ENCODE peak calls at places on chromosomes 12 and 14, in five cellular contexts. B is lung, P is pancreas, G is adrenal gland, X is kidney. T is an unnamed sample. For H3K4me1, the result is how much of the 10 kb centered on the place peaks cover.

GRCh38 chr12:114689075-114689994 is 5.4 kb upstream of the TBX3 start:
- DNase-seq in B (no peak), P (no peak), G (no peak), X (no peak), T (no peak)

GRCh38 chr12:47881826-47882427 is 22.9 kb downstream of the VDR start:
- DNase-seq in B (peak), P (peak), G (no peak), X (peak), T (peak)

GRCh38 chr14:100239840-100240724 is 1.1 kb downstream of the YY1 start:
- DNase-seq in B (peak), P (peak), G (peak), X (peak), T (peak)

GRCh38 chr12:28388879-28389278 is 198.6 kb downstream of the CCDC91 start:
- DNase-seq in B (no peak), P (no peak), G (no peak), X (no peak), T (no peak)

GRCh38 chr14:35688427-35688826 is 120.7 kb downstream of the RALGAPA1 start:
- DNase-seq in B (no peak), P (no peak), G (no peak), X (no peak), T (no peak)

GRCh38 chr14:89959853-89960493 is 4.2 kb downstream of the TDP1 start:
- DNase-seq in B (no peak), P (no peak), G (no peak), X (no peak), T (no peak)

GRCh38 chr12:2319747-2320146 is 267.0 kb downstream of the CACNA1C start:
- DNase-seq in B (no peak), P (no peak), G (no peak), X (no peak), T (no peak)

GRCh38 chr12:125434131-125434530 is 368.9 kb downstream of the AACS start:
- DNase-seq in B (no peak), P (no peak), G (no peak), X (no peak), T (no peak)

GRCh38 chr14:100069161-100069800 is 4.1 kb downstream of the EVL start:
- DNase-seq in B (no peak), P (no peak), G (no peak), X (no peak), T (no peak)

GRCh38 chr12:121811434-121812319 is 7.9 kb downstream of the SETD1B start:
- DNase-seq in B (peak), P (peak), G (peak), X (peak), T (peak)

GRCh38 chr14:64721391-64721791 is 17.2 kb downstream of the PLEKHG3 start:
- DNase-seq in B (no peak), P (peak), G (no peak), X (no peak), T (peak)

GRCh38 chr14:24734917-24735500 is 101.0 kb upstream of the GZMB start:
- DNase-seq in B (no peak), P (no peak), G (peak), X (no peak), T (peak)

GRCh38 chr14:67411820-67412421 is at the start of gene PLEK2:
- DNase-seq in B (peak), P (peak), G (peak), X (peak), T (peak)

GRCh38 chr12:131832393-131833231 is 4.4 kb downstream of the MMP17 start:
- DNase-seq in B (no peak), P (peak), G (peak), X (no peak), T (peak)

DNA sequence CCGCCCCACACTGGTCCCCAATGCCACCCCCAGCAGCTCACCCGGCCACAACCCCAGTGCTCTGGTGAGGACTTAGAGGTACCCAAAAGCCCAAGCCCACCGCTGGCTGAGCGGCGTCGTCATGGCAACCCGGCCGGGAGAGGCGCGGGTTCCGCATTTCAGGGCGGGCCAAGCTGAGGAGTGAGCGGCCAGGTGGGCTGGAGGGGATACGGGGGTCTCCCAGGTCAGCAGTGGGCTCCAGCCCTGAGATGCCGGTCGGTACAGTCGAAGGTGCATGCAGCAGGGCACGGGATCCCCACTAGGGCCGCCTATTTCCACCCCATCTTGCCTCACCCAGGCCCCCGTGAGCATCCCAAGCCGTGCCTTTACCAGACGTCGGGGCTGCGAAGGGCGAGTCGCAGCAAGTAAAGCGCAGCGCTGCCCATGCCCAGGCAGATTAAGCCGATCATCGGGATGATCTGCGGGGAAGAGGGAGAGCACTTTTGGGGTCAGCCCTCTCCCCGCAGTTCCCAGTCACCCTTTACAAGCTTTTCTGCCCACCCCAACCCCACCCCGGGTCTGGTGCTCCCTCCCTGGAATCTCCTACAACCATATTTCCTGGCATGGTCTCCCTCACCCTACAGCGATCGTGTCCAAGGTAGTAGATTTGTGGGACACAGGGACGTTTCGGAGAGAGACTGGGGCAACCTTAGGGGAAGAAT is 6.9 kb downstream of the SHMT2 start:
- DNase-seq in B (no peak), P (no peak), G (no peak), X (no peak), T (no peak)
- H3K4me1 ChIP-seq in B (under half), P (under half), G (under half), X (under half), T (under half)

GRCh38 chr12:46372131-46372851 is at the start of gene SLC38A2:
- DNase-seq in B (peak), P (peak), G (peak), X (peak), T (peak)

GRCh38 chr12:46371718-46372130 is 849 bp downstream of the SLC38A2 start:
- DNase-seq in B (peak), P (peak), G (peak), X (peak), T (no peak)

GRCh38 chr12:46370380-46370734 is 2.2 kb downstream of the SLC38A2 start:
- DNase-seq in B (no peak), P (no peak), G (no peak), X (no peak), T (no peak)

GRCh38 chr12:46369474-46370379 is 2.8 kb downstream of the SLC38A2 start:
- DNase-seq in B (no peak), P (no peak), G (no peak), X (no peak), T (no peak)

GRCh38 chr12:46370792-46371717 is 1.5 kb downstream of the SLC38A2 start:
- DNase-seq in B (peak), P (peak), G (peak), X (peak), T (peak)
- TF ChIP-seq CTCF in B (no peak), P (no peak), G (no peak), X (peak), T (no peak)

DNA sequence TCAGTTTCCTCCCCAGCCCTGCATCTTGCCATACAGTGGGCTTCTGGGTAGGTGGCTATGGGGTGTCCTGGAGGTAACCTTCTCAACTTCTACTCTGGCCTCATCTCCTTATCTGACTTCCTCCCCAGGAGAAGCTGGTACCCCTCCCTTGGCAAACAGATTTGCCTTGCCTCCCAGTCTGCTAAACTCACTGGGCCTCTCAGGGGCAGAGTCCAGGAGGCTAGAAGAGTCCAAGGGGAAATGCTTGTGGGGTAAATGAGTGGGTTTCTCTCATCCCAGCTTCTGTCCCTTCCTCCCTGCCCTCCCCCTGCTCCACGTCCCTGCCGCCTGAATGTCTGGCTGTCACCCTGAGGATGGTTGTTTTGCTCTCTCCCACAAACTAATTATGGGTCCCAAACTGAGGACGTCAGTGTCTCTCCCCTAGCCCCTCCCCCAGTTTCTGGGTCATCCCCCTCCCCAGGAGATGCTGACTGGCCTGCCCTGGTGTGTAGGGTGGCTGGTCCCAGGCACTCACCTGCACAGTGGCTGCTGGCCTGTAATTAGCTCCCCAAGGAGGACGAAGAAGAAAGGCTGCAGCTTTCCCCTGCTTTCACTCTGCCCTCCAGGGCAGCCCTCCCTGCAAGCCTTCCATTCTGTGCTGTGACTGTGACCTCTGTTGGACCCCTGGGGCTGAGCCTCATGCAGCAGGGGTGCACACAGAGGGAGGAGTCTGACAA is at the start of gene LRP1-AS:
- DNase-seq in B (no peak), P (no peak), G (no peak), X (no peak), T (no peak)
- H3K4me1 ChIP-seq in B (under half), P (under half), G (under half), X (under half), T (under half)

GRCh38 chr12:26918321-26919215 is 19.2 kb downstream of the INTS13 start:
- DNase-seq in B (no peak), P (no peak), G (no peak), X (no peak), T (no peak)
- TF ChIP-seq CTCF in B (no peak), P (no peak), G (peak), X (peak), T (no peak)

DNA sequence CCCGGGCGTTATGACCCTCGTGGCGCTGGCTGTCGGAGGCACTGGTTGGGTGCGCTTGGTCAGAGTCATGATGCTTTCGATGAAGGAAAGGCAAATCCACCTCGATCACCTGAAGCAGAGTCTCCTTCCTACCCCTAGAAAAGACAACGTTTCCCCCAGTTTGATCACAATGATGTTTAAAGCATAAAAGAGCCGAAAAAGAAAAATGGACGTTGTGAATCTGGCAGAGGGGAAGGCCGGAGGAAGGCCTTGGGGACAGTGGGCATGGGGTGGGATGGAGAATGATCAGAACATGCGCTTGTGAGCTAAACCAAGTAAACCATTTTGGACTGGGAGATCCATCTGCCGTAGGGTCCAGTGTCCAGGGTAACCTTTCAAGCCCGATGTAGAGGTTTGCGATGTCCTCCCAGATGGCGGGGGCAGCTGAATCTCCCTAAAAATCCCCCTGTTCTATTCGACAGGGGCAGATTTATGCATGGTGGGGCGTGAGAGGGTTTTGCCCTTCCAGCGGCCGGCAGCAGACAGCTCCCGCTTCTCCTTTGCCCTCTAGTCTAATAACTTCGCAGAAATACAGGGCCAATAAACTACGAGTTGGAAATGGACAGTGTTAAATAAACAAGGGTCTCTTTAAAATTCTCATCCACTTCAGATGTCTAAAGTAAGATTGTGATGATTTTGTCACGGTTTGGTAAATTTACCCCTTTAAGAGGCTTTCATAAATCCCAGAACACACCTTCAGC is 2.3 kb upstream of the OTX2 start:
- DNase-seq in B (no peak), P (no peak), G (no peak), X (no peak), T (no peak)
- H3K4me1 ChIP-seq in B (under half), P (under half), G (under half), X (under half), T (under half)

DNA sequence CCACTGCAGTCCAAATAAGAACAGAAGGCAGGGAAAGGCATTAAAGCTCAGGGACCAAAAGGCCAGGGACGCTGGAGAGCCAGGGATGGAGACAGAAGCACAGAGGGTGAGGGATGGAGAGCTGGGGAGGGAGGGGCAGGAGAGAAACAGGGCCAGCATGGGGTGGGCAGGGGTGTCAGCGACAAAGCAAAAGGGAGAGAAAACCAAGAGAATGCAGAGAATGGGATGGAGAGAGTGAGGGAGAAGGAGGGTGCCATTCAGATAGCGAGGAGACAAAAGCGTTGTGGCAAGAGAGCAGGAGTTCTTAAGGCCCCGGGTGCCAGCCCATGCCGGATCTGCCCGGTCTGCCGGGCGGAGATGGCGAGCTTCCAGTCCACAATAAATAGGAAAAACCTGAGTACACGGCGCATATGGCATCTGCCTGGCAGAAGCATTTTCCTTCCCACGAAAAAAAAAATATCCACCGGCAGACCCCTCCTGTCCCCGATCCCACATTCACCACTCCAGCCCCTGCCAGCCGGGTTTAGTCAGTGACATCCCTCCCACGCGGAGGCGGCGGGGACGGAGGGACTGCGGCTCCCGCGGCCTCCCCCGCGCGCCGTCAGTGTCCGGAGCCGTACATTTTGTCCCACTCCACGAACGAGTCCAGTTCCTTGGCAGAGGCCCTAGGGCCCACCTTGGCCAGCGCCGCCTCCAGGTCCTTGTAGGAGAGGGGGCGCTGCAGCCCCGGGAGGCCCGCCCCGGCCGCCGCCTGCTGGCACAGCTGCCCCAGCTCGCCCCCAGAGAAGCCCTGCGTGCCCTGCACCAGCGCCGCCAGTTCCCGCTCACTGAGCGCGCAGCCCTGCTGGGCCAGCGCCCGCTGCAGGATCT is 28.4 kb downstream of the FIGNL2 start:
- DNase-seq in B (no peak), P (peak), G (no peak), X (peak), T (no peak)
- TF ChIP-seq CTCF in B (no peak), P (no peak), G (no peak), X (no peak), T (no peak)

GRCh38 chr12:57518176-57518919 is 2.0 kb downstream of the DDIT3 start:
- DNase-seq in B (no peak), P (no peak), G (no peak), X (no peak), T (no peak)
- H3K4me1 ChIP-seq in B (under half), P (under half), G (under half), X (under half), T (under half)

GRCh38 chr14:77131871-77132486 is 9.6 kb downstream of the ZDHHC22 start:
- DNase-seq in B (no peak), P (no peak), G (no peak), X (no peak), T (no peak)
- TF ChIP-seq CTCF in B (no peak), P (no peak), G (no peak), X (no peak), T (no peak)

DNA sequence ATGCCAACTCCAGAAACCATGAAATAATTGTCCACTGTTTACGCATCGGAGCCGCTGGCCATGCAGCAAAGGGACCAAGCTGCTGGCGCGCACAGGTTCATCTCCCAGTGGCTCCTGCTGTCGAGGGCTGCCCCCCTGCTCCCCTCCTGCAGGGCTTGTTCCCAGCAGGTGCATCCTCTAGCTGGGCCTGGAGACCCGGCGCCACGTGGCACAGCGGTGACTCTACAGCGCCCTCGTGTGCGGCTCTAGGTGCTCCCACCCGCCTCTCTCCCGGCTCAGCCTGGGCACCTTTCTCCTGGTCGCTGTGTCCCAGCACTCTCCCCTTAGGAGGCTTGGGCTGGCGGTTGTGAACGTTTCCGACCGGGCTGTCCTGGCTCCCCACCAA is 37.5 kb upstream of the INF2 start:
- DNase-seq in B (no peak), P (no peak), G (no peak), X (peak), T (no peak)
- H3K4me1 ChIP-seq in B (under half), P (under half), G (under half), X (under half), T (under half)